ENCODE peak calls at places on chromosome 17, in five cellular contexts. G, V, S, D and C are unnamed samples.

GRCh38 chr17:4270746-4271145 is 7.0 kb upstream of the ANKFY1 start:
- DNase-seq in G (no peak), V (no peak), S (no peak), D (no peak), C (no peak)

GRCh38 chr17:64202683-64203430 is 60.2 kb downstream of the TEX2 start:
- DNase-seq in G (peak; percentile 67), V (no peak), S (no peak), D (no peak), C (no peak)

GRCh38 chr17:10463402-10463801 is 6.0 kb downstream of the MYH4 start:
- DNase-seq in G (no peak), V (no peak), S (no peak), D (no peak), C (no peak)

GRCh38 chr17:80752369-80752705 is 207.7 kb downstream of the RPTOR start:
- DNase-seq in G (no peak), V (no peak), S (no peak), D (no peak), C (no peak)

GRCh38 chr17:70555723-70556122 is 386.4 kb downstream of the KCNJ2 start:
- DNase-seq in G (no peak), V (no peak), S (no peak), D (no peak), C (no peak)

GRCh38 chr17:16215002-16215272 is 397 bp downstream of the NCOR1 start:
- DNase-seq in G (peak; percentile 54), V (no peak), S (peak; percentile 10), D (no peak), C (peak; percentile 37)

GRCh38 chr17:3972281-3972731 is 8.1 kb upstream of the ATP2A3 start:
- DNase-seq in G (no peak), V (no peak), S (no peak), D (no peak), C (no peak)

GRCh38 chr17:50037321-50038107 is 18.4 kb upstream of the ITGA3 start:
- DNase-seq in G (no peak), V (no peak), S (no peak), D (no peak), C (no peak)

GRCh38 chr17:44331249-44331760 is 6.7 kb upstream of the SLC25A39 start:
- DNase-seq in G (peak; percentile 87), V (peak; percentile 57), S (peak; percentile 52), D (no peak), C (peak; percentile 41)

GRCh38 chr17:4548061-4548461 is 7.1 kb downstream of the MYBBP1A start:
- DNase-seq in G (no peak), V (no peak), S (no peak), D (no peak), C (no peak)

GRCh38 chr17:77836557-77837041 is 121.9 kb upstream of the TNRC6C start:
- DNase-seq in G (no peak), V (no peak), S (no peak), D (no peak), C (peak; percentile 45)

GRCh38 chr17:40445769-40446468 is 2.7 kb downstream of the IGFBP4 start:
- DNase-seq in G (no peak), V (no peak), S (no peak), D (no peak), C (no peak)

GRCh38 chr17:5516060-5516792 is 29.9 kb downstream of the MIS12 start:
- DNase-seq in G (peak; percentile 93), V (no peak), S (no peak), D (peak; percentile 74), C (no peak)

GRCh38 chr17:18139949-18140348 is 31.4 kb downstream of the MYO15A start:
- DNase-seq in G (peak; percentile 57), V (no peak), S (no peak), D (no peak), C (no peak)

GRCh38 chr17:43324205-43324893 is 74.4 kb upstream of the ARL4D start:
- DNase-seq in G (no peak), V (no peak), S (no peak), D (no peak), C (no peak)

GRCh38 chr17:74770498-74771318 is 5.4 kb downstream of the NAT9 start:
- DNase-seq in G (peak; percentile 57), V (peak; percentile 71), S (peak; percentile 57), D (no peak), C (peak; percentile 68)

GRCh38 chr17:17783121-17783824 is 53.5 kb downstream of the SREBF1 start:
- DNase-seq in G (no peak), V (peak; percentile 51), S (no peak), D (no peak), C (peak; percentile 36)

GRCh38 chr17:43319293-43320124 is 79.3 kb upstream of the ARL4D start:
- DNase-seq in G (no peak), V (no peak), S (no peak), D (no peak), C (no peak)

GRCh38 chr17:34852141-34852540 is 109.1 kb downstream of the CCT6B start:
- DNase-seq in G (no peak), V (no peak), S (no peak), D (no peak), C (no peak)

GRCh38 chr17:68509151-68510057 is 2.8 kb upstream of the PRKAR1A start:
- DNase-seq in G (no peak), V (no peak), S (no peak), D (no peak), C (no peak)

GRCh38 chr17:19579192-19579668 is 45.6 kb downstream of the SLC47A1 start:
- DNase-seq in G (no peak), V (no peak), S (no peak), D (no peak), C (no peak)

GRCh38 chr17:8173056-8173870 is 2.9 kb downstream of the TMEM107 start:
- DNase-seq in G (peak; percentile 84), V (peak; percentile 70), S (no peak), D (peak; percentile 90), C (peak; percentile 83)

GRCh38 chr17:17937450-17937849 is 34.8 kb downstream of the TOM1L2 start:
- DNase-seq in G (no peak), V (no peak), S (no peak), D (no peak), C (no peak)

GRCh38 chr17:80348551-80349436 is 66.2 kb upstream of the ENDOV start:
- DNase-seq in G (peak; percentile 18), V (no peak), S (no peak), D (no peak), C (no peak)

GRCh38 chr17:18031955-18032354 is 7.0 kb downstream of the ATPAF2 start:
- DNase-seq in G (no peak), V (no peak), S (no peak), D (no peak), C (no peak)

GRCh38 chr17:74859439-74860228 is at the start of gene GRIN2C:
- DNase-seq in G (no peak), V (peak; percentile 16), S (no peak), D (no peak), C (peak; percentile 14)

GRCh38 chr17:76657505-76658386 is 14.2 kb upstream of the ST6GALNAC1 start:
- DNase-seq in G (no peak), V (no peak), S (no peak), D (no peak), C (no peak)

GRCh38 chr17:27506348-27507218 is 50.3 kb downstream of the KSR1 start:
- DNase-seq in G (peak; percentile 28), V (no peak), S (no peak), D (no peak), C (no peak)

GRCh38 chr17:68228817-68229570 is 18.8 kb upstream of the AMZ2 start:
- DNase-seq in G (no peak), V (no peak), S (no peak), D (no peak), C (no peak)

GRCh38 chr17:74290340-74290739 is 16.3 kb downstream of the DNAI2 start:
- DNase-seq in G (no peak), V (no peak), S (no peak), D (no peak), C (no peak)

GRCh38 chr17:3531266-3532101 is 26.1 kb downstream of the TRPV3 start:
- DNase-seq in G (no peak), V (no peak), S (no peak), D (no peak), C (no peak)

GRCh38 chr17:35359396-35359795 is 14.0 kb downstream of the SLFN11 start:
- DNase-seq in G (no peak), V (no peak), S (no peak), D (no peak), C (no peak)